ENCODE peak calls at places on chromosome 2, in nine cellular contexts. A is activated T-cell treated with anti-CD3 and anti-CD28 coated beads for 1 hour; P is NCI-H526; J is NCI-H1105 treated with DMSO at 0.1 percent for 48 hours; W is heart left ventricle; K is Right ventricle myocardium superior; N is activated CD4-positive, alpha-beta T cell treated with anti-CD3 and anti-CD28 coated beads for 4 hours; C is activated naive CD4-positive, alpha-beta T cell treated with anti-CD3 and anti-CD28 coated beads for 36 hours; L is occipital lobe. Q is an unnamed sample.

GRCh38 chr2:213279961-213280360 is 4.3 kb upstream of the SPAG16 start:
- DNase-seq in A (no peak), P (no peak), J (no peak), W (no peak), K (no peak), N (no peak), C (no peak), L (no peak), Q (no peak)

GRCh38 chr2:194867328-194867727 is 789.7 kb upstream of the SLC39A10 start:
- DNase-seq in A (no peak), P (no peak), J (peak), W (no peak), K (no peak), N (no peak), C (no peak), L (no peak), Q (no peak)

GRCh38 chr2:188629890-188630483 is 338.3 kb downstream of the GULP1 start:
- DNase-seq in A (no peak), P (no peak), J (no peak), W (no peak), K (no peak), N (no peak), C (no peak), L (no peak), Q (no peak)

GRCh38 chr2:141311430-141311829 is 819.4 kb downstream of the LRP1B start:
- DNase-seq in A (no peak), P (no peak), J (no peak), W (no peak), K (no peak), N (no peak), C (no peak), L (no peak), Q (no peak)

GRCh38 chr2:215833531-215834162 is 179.7 kb downstream of the MREG start:
- DNase-seq in A (no peak), P (peak), J (no peak), W (no peak), K (no peak), N (no peak), C (no peak), L (no peak), Q (no peak)

GRCh38 chr2:217980036-217980435 is 22.8 kb downstream of the TNS1 start:
- DNase-seq in A (no peak), P (no peak), J (no peak), W (no peak), K (no peak), N (no peak), C (no peak), L (no peak), Q (peak)

GRCh38 chr2:172949522-172949921 is 126.1 kb upstream of the MAP3K20 start:
- DNase-seq in A (no peak), P (no peak), J (no peak), W (no peak), K (no peak), N (no peak), C (no peak), L (no peak), Q (no peak)

GRCh38 chr2:45199973-45200372 is 190.7 kb upstream of the SIX2 start:
- DNase-seq in A (no peak), P (no peak), J (no peak), W (no peak), K (no peak), N (no peak), C (no peak), L (no peak), Q (no peak)

GRCh38 chr2:4424153-4424552 is 720.8 kb downstream of the DCDC2C start:
- DNase-seq in A (no peak), P (no peak), J (no peak), W (no peak), K (no peak), N (no peak), C (no peak), L (no peak), Q (no peak)

GRCh38 chr2:1672738-1673137 is 71.6 kb downstream of the PXDN start:
- DNase-seq in A (no peak), P (no peak), J (no peak), W (no peak), K (no peak), N (no peak), C (no peak), L (no peak), Q (no peak)

GRCh38 chr2:47002480-47003381 is 87.1 kb upstream of the MCFD2 start:
- DNase-seq in A (no peak), P (no peak), J (no peak), W (peak), K (peak), N (no peak), C (no peak), L (peak), Q (no peak)

GRCh38 chr2:209721497-209721896 is 50.1 kb upstream of the UNC80 start:
- DNase-seq in A (no peak), P (no peak), J (no peak), W (no peak), K (no peak), N (no peak), C (no peak), L (no peak), Q (no peak)

GRCh38 chr2:183186766-183187165 is 62.5 kb downstream of the NUP35 start:
- DNase-seq in A (no peak), P (no peak), J (no peak), W (no peak), K (no peak), N (no peak), C (no peak), L (no peak), Q (no peak)

GRCh38 chr2:225740086-225740485 is 340.6 kb downstream of the NYAP2 start:
- DNase-seq in A (no peak), P (no peak), J (no peak), W (no peak), K (no peak), N (no peak), C (no peak), L (no peak), Q (no peak)

GRCh38 chr2:224688996-224689395 is 27.2 kb downstream of the CCDC195 start:
- DNase-seq in A (no peak), P (no peak), J (no peak), W (no peak), K (no peak), N (no peak), C (no peak), L (no peak), Q (no peak)

GRCh38 chr2:39932198-39932597 is 153.1 kb upstream of the THUMPD2 start:
- DNase-seq in A (no peak), P (no peak), J (no peak), W (no peak), K (no peak), N (no peak), C (no peak), L (no peak), Q (no peak)

GRCh38 chr2:8018956-8019355 is 662.9 kb upstream of the ID2 start:
- DNase-seq in A (no peak), P (no peak), J (no peak), W (no peak), K (no peak), N (no peak), C (no peak), L (no peak), Q (no peak)

GRCh38 chr2:137957033-137957432 is 7.2 kb upstream of the HNMT start:
- DNase-seq in A (no peak), P (no peak), J (no peak), W (no peak), K (no peak), N (no peak), C (no peak), L (no peak), Q (no peak)

GRCh38 chr2:85089464-85090072 is 43.6 kb upstream of the TCF7L1 start:
- DNase-seq in A (no peak), P (no peak), J (no peak), W (no peak), K (no peak), N (no peak), C (no peak), L (no peak), Q (no peak)

GRCh38 chr2:223586261-223586660 is 15.9 kb downstream of the SCG2 start:
- DNase-seq in A (no peak), P (no peak), J (peak), W (no peak), K (no peak), N (no peak), C (no peak), L (no peak), Q (no peak)

GRCh38 chr2:143936758-143937562 is 583.0 kb downstream of the ZEB2 start:
- DNase-seq in A (no peak), P (peak), J (no peak), W (peak), K (peak), N (no peak), C (peak), L (peak), Q (peak)

Q was measured in kidney.